ENCODE peak calls at places on chromosomes 13 and 19, in four cellular contexts. D is GM12878, Y is K562, V is HepG2. Q is an unnamed sample.

GRCh38 chr13:48431987-48432615 is 19.2 kb upstream of the LPAR6 start:
- DNase-seq in V (peak; percentile 7), Y (no peak), D (no peak), Q (no peak)

GRCh38 chr19:38989066-38989605 is 13.6 kb upstream of the FBXO17 start:
- DNase-seq in V (no peak), Y (no peak), D (no peak), Q (peak; percentile 36)

GRCh38 chr13:51619614-51620013 is 35.4 kb downstream of the WDFY2 start:
- DNase-seq in D (no peak), V (no peak), Y (no peak), Q (no peak)

GRCh38 chr19:13099073-13099999 is 3.3 kb downstream of the LYL1 start:
- DNase-seq in D (no peak), Y (peak; percentile 68), V (no peak), Q (no peak)

GRCh38 chr19:48918801-48919247 is 14.7 kb upstream of the DHDH start:
- DNase-seq in V (no peak), Y (peak; percentile 78), D (no peak), Q (peak; percentile 76)

GRCh38 chr13:26465514-26465913 is 92.0 kb upstream of the WASF3 start:
- DNase-seq in Y (no peak), D (no peak), V (no peak), Q (no peak)

GRCh38 chr19:33702606-33703437 is 81.1 kb downstream of the CHST8 start:
- DNase-seq in V (no peak), D (no peak), Y (no peak), Q (no peak)

GRCh38 chr13:99237981-99238662 is 20.1 kb downstream of the GPR18 start:
- DNase-seq in D (no peak), Y (no peak), V (no peak), Q (no peak)

GRCh38 chr19:12913011-12913561 is 6.0 kb downstream of the SYCE2 start:
- DNase-seq in Y (peak; percentile 21), V (peak; percentile 62), D (no peak), Q (peak; percentile 45)

GRCh38 chr13:27425151-27425917 is 915 bp downstream of the GTF3A start:
- DNase-seq in D (no peak), V (no peak), Y (peak; percentile 8), Q (no peak)

GRCh38 chr19:29875931-29876330 is 64.1 kb downstream of the CCNE1 start:
- DNase-seq in D (no peak), Y (no peak), V (no peak), Q (no peak)

GRCh38 chr19:46299004-46299509 is 2.2 kb downstream of the HIF3A start:
- DNase-seq in V (peak; percentile 54), Y (no peak), D (no peak), Q (no peak)

GRCh38 chr13:42071667-42072419 is 23.4 kb downstream of the DGKH start:
- DNase-seq in V (no peak), Y (peak; percentile 14), D (no peak), Q (no peak)

GRCh38 chr13:44848956-44849748 is 140.1 kb downstream of the NUFIP1 start:
- DNase-seq in V (no peak), Y (no peak), D (no peak), Q (no peak)

GRCh38 chr13:29547135-29547534 is 48.4 kb downstream of the SLC7A1 start:
- DNase-seq in V (no peak), D (no peak), Y (no peak), Q (no peak)

GRCh38 chr13:28313579-28313978 is 175.2 kb downstream of the PAN3 start:
- DNase-seq in D (no peak), V (no peak), Y (no peak), Q (peak; percentile 36)

GRCh38 chr19:4373601-4374441 is 26.5 kb downstream of the SH3GL1 start:
- DNase-seq in V (no peak), Y (no peak), D (no peak), Q (no peak)

GRCh38 chr13:94210826-94211225 is 268.7 kb downstream of the DCT start:
- DNase-seq in Y (no peak), V (no peak), D (no peak), Q (peak; percentile 51)

GRCh38 chr13:94209110-94209509 is 270.4 kb downstream of the DCT start:
- DNase-seq in V (no peak), Y (no peak), D (no peak), Q (peak; percentile 55)

GRCh38 chr13:94201022-94201421 is 278.5 kb downstream of the DCT start:
- DNase-seq in D (no peak), Y (no peak), V (no peak), Q (no peak)

DNA sequence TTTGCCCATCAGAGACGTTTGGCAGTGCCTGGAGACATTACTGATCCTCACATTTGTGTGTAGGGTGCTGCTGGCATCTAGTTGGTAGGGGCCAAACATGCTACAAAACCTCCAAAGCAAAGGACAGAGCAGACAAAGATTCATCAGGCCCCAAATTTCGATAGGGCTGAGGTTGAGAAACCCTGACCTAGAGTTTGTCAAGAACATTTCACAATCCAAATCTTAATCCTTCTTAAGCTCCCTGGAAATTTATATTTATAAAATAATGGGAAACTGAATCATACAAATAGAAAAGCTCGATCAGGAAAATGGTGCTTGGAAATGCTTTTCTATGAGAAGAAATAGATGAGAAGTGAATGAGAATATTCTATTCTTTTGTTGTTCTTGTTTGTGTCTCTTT is 273.6 kb downstream of the DCT start:
- DNase-seq in D (no peak), V (no peak), Y (no peak), Q (no peak)
- TF ChIP-seq TARDBP in D (no peak), V (no peak), Y (no peak), Q (no peak)

GRCh38 chr19:10418281-10419199 is 1.8 kb upstream of the PDE4A start:
- DNase-seq in V (no peak), D (no peak), Y (peak; percentile 53), Q (no peak)
- TF ChIP-seq TARDBP in V (no peak), D (no peak), Y (no peak), Q (no peak)

GRCh38 chr19:51644636-51645271 is 1.9 kb downstream of the SIGLEC14 start:
- DNase-seq in Y (no peak), V (no peak), D (no peak), Q (no peak)
- TF ChIP-seq TARDBP in Y (no peak), V (no peak), D (no peak), Q (no peak)

GRCh38 chr19:41353466-41354342 is at the start of gene TGFB1:
- DNase-seq in D (peak; percentile 62), Y (peak; percentile 99), V (peak; percentile 70), Q (peak; percentile 83)
- TF ChIP-seq TARDBP in D (no peak), Y (peak; percentile 60), V (peak; percentile 54), Q (no peak)

DNA sequence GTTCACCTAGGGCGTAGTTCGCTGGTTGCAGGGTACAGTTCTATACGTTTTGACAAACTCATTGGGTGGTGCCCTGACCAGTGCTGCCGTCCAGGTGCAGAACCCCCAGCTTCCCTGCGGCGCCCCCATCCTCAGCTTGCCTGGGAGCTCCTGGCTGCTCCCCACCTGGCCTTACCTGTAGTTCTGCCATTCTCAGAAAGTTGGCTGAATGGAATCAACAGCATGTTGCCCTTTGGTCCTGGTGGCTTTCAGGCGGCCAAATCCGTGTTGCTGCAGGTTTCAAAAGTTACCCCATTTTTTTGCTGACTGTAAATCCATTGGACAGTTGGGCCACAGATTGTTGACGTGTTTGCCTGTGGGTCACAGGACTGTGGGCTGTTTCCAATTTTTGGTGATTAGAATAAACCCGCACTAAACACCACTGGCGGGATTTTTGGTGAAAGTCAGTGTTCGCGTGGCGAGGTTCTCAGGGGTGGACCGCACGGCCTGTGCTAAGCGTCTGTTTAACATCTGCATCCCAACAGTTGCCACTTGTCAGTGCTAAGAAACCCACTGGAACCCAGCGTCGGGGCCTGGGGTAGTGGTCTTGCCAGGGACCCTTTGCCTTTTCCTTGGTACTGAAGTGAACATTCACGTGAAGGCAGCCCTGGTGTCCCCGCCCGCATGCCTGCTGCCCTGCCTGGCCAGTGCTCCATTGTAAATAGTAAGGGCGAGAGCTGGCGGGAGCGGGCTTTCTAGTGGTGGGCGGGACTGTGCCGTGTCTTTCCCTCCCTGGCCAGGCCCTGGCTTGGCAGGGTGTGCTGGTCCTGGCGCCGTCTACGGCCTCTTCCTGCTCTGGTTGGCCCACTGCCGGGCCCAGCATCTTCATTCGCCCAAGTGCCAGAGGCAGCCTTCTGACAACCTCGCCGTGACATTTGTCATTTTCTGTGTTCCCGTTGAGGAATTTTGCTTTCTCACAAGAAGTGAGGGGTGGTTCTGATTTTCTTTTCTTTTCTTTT is 3.3 kb downstream of the DOT1L start:
- DNase-seq in D (no peak), V (peak; percentile 79), Y (no peak), Q (no peak)
- TF ChIP-seq TARDBP in D (no peak), V (no peak), Y (no peak), Q (no peak)

DNA sequence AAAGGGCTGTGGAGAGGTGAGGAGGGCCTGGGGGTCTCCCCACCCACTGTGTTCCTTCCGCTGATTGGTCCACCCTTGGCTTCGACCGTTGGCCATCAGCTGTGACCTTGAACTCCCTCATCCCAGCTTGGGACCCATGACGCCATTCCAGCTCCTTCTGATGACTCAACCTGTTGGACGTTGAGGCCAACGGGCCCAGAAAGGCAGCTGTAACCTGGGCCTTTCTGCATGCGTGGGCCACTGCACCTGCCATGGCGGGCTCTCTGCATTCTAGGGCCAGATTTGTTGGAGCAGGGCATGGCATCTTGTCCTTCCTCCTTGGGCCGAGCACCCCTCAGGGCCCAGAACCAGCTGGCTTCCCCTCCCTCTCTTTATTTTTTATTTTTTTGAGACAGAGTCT is 30.2 kb downstream of the PEX11G start:
- DNase-seq in V (no peak), D (no peak), Y (no peak), Q (no peak)
- TF ChIP-seq TARDBP in V (no peak), D (no peak), Y (no peak), Q (no peak)

DNA sequence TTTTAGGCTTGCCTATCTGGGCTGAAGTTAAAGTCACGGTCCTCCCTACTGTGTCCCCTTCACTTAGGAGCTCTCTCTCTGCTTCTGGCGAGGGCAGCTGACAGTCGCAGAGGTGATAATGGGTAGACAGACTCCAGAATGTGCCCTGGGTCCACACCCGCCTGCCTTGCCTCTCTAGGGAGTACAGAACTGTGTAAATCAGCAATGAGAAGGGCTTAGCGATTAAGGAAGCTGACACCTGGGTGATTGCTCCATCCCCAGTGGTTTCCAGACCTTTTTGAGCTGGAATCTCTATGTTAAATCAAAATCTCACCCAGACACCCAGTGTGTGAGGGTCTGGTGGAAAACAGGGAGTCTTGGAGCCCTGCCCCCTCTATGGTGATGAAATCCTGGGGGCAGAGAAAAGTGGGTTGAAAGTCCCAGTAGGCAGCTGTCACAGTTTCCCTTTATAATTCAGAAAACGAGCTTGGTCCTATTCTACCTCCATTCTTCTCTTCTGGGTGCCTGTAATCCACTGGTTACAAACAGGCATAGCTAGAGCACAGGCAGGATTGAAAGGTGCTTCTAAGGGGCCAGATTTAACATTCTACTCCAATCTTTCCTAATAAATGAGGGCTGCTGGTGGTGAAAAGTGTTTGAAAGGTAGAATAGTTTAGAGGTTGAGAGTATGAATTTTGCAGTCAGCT is 46.9 kb downstream of the OLFM4 start:
- DNase-seq in Y (no peak), D (no peak), V (no peak), Q (no peak)
- TF ChIP-seq TARDBP in Y (no peak), D (no peak), V (no peak), Q (no peak)

GRCh38 chr19:17333611-17334413 is 843 bp downstream of the ANO8 start:
- DNase-seq in Y (peak; percentile 85), D (peak; percentile 16), V (no peak), Q (no peak)
- TF ChIP-seq TARDBP in Y (no peak), D (peak; percentile 29), V (no peak), Q (no peak)

Q was measured in HEK293T.